ENCODE peak calls at places on chromosomes 4 and X, in seven cellular contexts. One of them, this sample, is unnamed.

GRCh38 chrX:25207803-25208202 is 192.0 kb upstream of the ARX start:
- DNase-seq in prostate gland: no peak
- DNase-seq in HCT116: no peak
- DNase-seq in sigmoid colon: no peak
- DNase-seq in spleen: no peak
- DNase-seq in GM12878: no peak
- DNase-seq in suprapubic skin: no peak
- DNase-seq in this sample: no peak

GRCh38 chr4:24774452-24774851 is 20.9 kb upstream of the SOD3 start:
- DNase-seq in GM12878: no peak
- DNase-seq in HCT116: no peak
- DNase-seq in suprapubic skin: no peak
- DNase-seq in prostate gland: no peak
- DNase-seq in spleen: no peak
- DNase-seq in sigmoid colon: no peak
- DNase-seq in this sample: no peak

GRCh38 chrX:15233416-15234015 is 36.4 kb downstream of the ASB9 start:
- DNase-seq in suprapubic skin: no peak
- DNase-seq in sigmoid colon: no peak
- DNase-seq in prostate gland: no peak
- DNase-seq in HCT116: no peak
- DNase-seq in GM12878: no peak
- DNase-seq in spleen: no peak
- DNase-seq in this sample: no peak

GRCh38 chrX:151871244-151871643 is 41.4 kb upstream of the MAGEA4 start:
- DNase-seq in GM12878: no peak
- DNase-seq in suprapubic skin: no peak
- DNase-seq in spleen: no peak
- DNase-seq in HCT116: peak
- DNase-seq in prostate gland: no peak
- DNase-seq in sigmoid colon: no peak
- DNase-seq in this sample: no peak

GRCh38 chrX:283115-283845 is 2.1 kb downstream of the PLCXD1 start:
- DNase-seq in HCT116: peak
- DNase-seq in spleen: peak
- DNase-seq in GM12878: peak
- DNase-seq in prostate gland: peak
- DNase-seq in sigmoid colon: peak
- DNase-seq in suprapubic skin: peak
- DNase-seq in this sample: peak

GRCh38 chr4:158302076-158302866 is 92.0 kb downstream of the TMEM144 start:
- DNase-seq in GM12878: no peak
- DNase-seq in suprapubic skin: no peak
- DNase-seq in sigmoid colon: no peak
- DNase-seq in spleen: no peak
- DNase-seq in prostate gland: no peak
- DNase-seq in HCT116: no peak
- DNase-seq in this sample: no peak

GRCh38 chrX:17744896-17745523 is 7.7 kb downstream of the SCML1 start:
- DNase-seq in suprapubic skin: no peak
- DNase-seq in HCT116: no peak
- DNase-seq in prostate gland: no peak
- DNase-seq in spleen: no peak
- DNase-seq in GM12878: no peak
- DNase-seq in sigmoid colon: no peak
- DNase-seq in this sample: no peak

GRCh38 chrX:101507986-101508385 is 22.7 kb downstream of the ARMCX4 start:
- DNase-seq in prostate gland: no peak
- DNase-seq in GM12878: no peak
- DNase-seq in spleen: no peak
- DNase-seq in suprapubic skin: no peak
- DNase-seq in HCT116: no peak
- DNase-seq in sigmoid colon: no peak
- DNase-seq in this sample: no peak

GRCh38 chr4:14524236-14524635 is 478.0 kb upstream of the CPEB2 start:
- DNase-seq in HCT116: no peak
- DNase-seq in spleen: no peak
- DNase-seq in prostate gland: no peak
- DNase-seq in GM12878: no peak
- DNase-seq in suprapubic skin: no peak
- DNase-seq in sigmoid colon: no peak
- DNase-seq in this sample: no peak

GRCh38 chrX:108582151-108582550 is 142.5 kb downstream of the COL4A5 start:
- DNase-seq in HCT116: no peak
- DNase-seq in prostate gland: no peak
- DNase-seq in suprapubic skin: no peak
- DNase-seq in sigmoid colon: no peak
- DNase-seq in GM12878: no peak
- DNase-seq in spleen: no peak
- DNase-seq in this sample: no peak

GRCh38 chr4:24404281-24404680 is 180.1 kb downstream of the DHX15 start:
- DNase-seq in suprapubic skin: no peak
- DNase-seq in HCT116: no peak
- DNase-seq in prostate gland: no peak
- DNase-seq in GM12878: no peak
- DNase-seq in sigmoid colon: no peak
- DNase-seq in spleen: no peak
- DNase-seq in this sample: no peak

GRCh38 chr4:57682275-57682674 is 572.1 kb upstream of the IGFBP7 start:
- DNase-seq in suprapubic skin: no peak
- DNase-seq in GM12878: no peak
- DNase-seq in spleen: no peak
- DNase-seq in HCT116: no peak
- DNase-seq in prostate gland: no peak
- DNase-seq in sigmoid colon: no peak
- DNase-seq in this sample: no peak

GRCh38 chr4:56400560-56400959 is 13.3 kb upstream of the AASDH start:
- DNase-seq in GM12878: no peak
- DNase-seq in prostate gland: no peak
- DNase-seq in HCT116: no peak
- DNase-seq in sigmoid colon: no peak
- DNase-seq in suprapubic skin: no peak
- DNase-seq in spleen: no peak
- DNase-seq in this sample: no peak

GRCh38 chr4:125198916-125199315 is 115.8 kb upstream of the FAT4 start:
- DNase-seq in spleen: no peak
- DNase-seq in GM12878: no peak
- DNase-seq in suprapubic skin: no peak
- DNase-seq in prostate gland: no peak
- DNase-seq in HCT116: no peak
- DNase-seq in sigmoid colon: no peak
- DNase-seq in this sample: no peak

GRCh38 chrX:133297284-133297683 is 79.1 kb upstream of the TFDP3 start:
- DNase-seq in GM12878: no peak
- DNase-seq in spleen: no peak
- DNase-seq in HCT116: no peak
- DNase-seq in suprapubic skin: no peak
- DNase-seq in prostate gland: no peak
- DNase-seq in sigmoid colon: no peak
- DNase-seq in this sample: no peak

GRCh38 chrX:120560405-120560841 is 339 bp downstream of the CUL4B start:
- DNase-seq in suprapubic skin: no peak
- DNase-seq in prostate gland: peak
- DNase-seq in sigmoid colon: peak
- DNase-seq in HCT116: no peak
- DNase-seq in spleen: peak
- DNase-seq in GM12878: no peak
- DNase-seq in this sample: peak

GRCh38 chrX:120561634-120562568 is 1.1 kb upstream of the CUL4B start:
- DNase-seq in spleen: no peak
- DNase-seq in GM12878: no peak
- DNase-seq in sigmoid colon: no peak
- DNase-seq in prostate gland: no peak
- DNase-seq in HCT116: no peak
- DNase-seq in suprapubic skin: no peak
- DNase-seq in this sample: no peak

GRCh38 chrX:120560842-120561633 is at the start of gene CUL4B:
- DNase-seq in suprapubic skin: peak
- DNase-seq in spleen: peak
- DNase-seq in prostate gland: peak
- DNase-seq in sigmoid colon: peak
- DNase-seq in GM12878: peak
- DNase-seq in HCT116: peak
- DNase-seq in this sample: peak

GRCh38 chrX:120562569-120562926 is 1.8 kb upstream of the CUL4B start:
- DNase-seq in sigmoid colon: no peak
- DNase-seq in HCT116: no peak
- DNase-seq in spleen: no peak
- DNase-seq in GM12878: no peak
- DNase-seq in prostate gland: no peak
- DNase-seq in suprapubic skin: no peak
- DNase-seq in this sample: no peak

DNA sequence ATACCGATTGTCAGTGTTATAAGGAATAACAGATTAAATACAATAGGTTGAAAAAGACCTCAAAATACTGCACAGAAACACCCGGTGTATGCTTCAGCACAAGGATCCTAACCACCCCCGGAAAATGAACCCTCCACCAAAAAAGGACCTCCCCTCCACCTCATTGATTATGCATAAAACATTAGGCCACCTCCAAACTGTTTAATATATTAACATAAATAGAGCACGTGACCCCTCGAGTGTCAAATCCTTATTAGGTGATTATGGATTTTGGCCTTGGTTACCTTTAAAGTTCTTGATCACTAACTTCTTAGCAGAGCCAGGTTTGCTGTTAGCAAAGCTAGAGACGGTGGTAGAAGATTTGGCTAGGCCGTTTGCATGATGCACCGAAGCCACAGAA is 963 bp downstream of the CUL4B start:
- DNase-seq in sigmoid colon: no peak
- DNase-seq in GM12878: no peak
- DNase-seq in HCT116: no peak
- DNase-seq in prostate gland: no peak
- DNase-seq in spleen: no peak
- DNase-seq in suprapubic skin: no peak
- DNase-seq in this sample: no peak
- H3K27ac ChIP-seq in sigmoid colon: peak
- H3K27ac ChIP-seq in GM12878: peak
- H3K27ac ChIP-seq in HCT116: peak
- H3K27ac ChIP-seq in prostate gland: peak
- H3K27ac ChIP-seq in spleen: peak
- H3K27ac ChIP-seq in suprapubic skin: peak
- H3K27ac ChIP-seq in this sample: peak

DNA sequence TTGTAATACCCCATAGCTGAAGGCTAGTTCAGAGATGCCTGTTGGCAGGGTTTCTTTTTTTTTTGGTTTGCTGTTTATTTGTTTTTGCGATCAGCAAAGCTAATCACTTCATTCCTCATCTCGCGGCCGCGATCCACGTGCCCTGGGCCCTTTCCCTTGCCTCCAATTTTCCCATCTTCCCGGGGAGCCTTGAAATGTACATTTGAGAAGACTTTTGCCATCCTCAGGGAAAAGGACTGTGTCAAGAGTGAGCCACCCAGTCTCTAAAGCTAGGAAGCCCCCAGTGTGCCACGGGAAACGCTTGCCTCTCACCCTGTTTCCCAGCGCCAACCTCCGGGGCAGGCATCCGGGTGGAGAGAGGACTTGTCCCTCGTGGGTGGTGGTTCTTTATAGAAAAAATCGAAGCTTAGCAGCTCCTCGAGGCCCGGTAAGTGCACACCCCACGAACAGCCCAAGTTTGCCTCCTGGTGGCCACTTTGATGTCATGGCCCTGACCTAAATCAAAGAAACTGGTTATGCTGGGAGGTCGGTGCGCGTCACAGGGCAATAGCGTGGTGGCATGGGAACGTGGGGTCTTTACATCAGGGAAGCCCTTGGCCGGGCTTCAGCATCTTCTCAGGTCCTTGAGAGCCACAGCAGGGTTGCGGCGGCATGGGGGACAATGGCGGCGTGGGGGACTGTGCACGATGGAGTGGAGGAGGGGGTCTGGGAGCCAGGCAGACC is 42.0 kb downstream of the MAP7D3 start:
- DNase-seq in sigmoid colon: peak
- DNase-seq in HCT116: no peak
- DNase-seq in suprapubic skin: peak
- DNase-seq in spleen: no peak
- DNase-seq in GM12878: no peak
- DNase-seq in prostate gland: no peak
- DNase-seq in this sample: peak
- TF ChIP-seq POLR2AphosphoS5 in sigmoid colon: peak
- TF ChIP-seq POLR2AphosphoS5 in HCT116: no peak
- TF ChIP-seq POLR2AphosphoS5 in suprapubic skin: no peak
- TF ChIP-seq POLR2AphosphoS5 in spleen: peak
- TF ChIP-seq POLR2AphosphoS5 in GM12878: no peak
- TF ChIP-seq POLR2AphosphoS5 in prostate gland: no peak
- TF ChIP-seq POLR2AphosphoS5 in this sample: no peak

GRCh38 chrX:21800344-21800770 is 39.1 kb upstream of the MBTPS2 start:
- DNase-seq in spleen: no peak
- DNase-seq in suprapubic skin: no peak
- DNase-seq in GM12878: no peak
- DNase-seq in prostate gland: peak
- DNase-seq in sigmoid colon: no peak
- DNase-seq in HCT116: no peak
- DNase-seq in this sample: no peak
- H3K27ac ChIP-seq in spleen: no peak
- H3K27ac ChIP-seq in suprapubic skin: no peak
- H3K27ac ChIP-seq in GM12878: no peak
- H3K27ac ChIP-seq in prostate gland: no peak
- H3K27ac ChIP-seq in sigmoid colon: peak
- H3K27ac ChIP-seq in HCT116: no peak
- H3K27ac ChIP-seq in this sample: no peak

GRCh38 chrX:48902135-48902534 is 4.4 kb downstream of the PQBP1 start:
- DNase-seq in suprapubic skin: no peak
- DNase-seq in sigmoid colon: no peak
- DNase-seq in prostate gland: no peak
- DNase-seq in spleen: peak
- DNase-seq in GM12878: no peak
- DNase-seq in HCT116: no peak
- DNase-seq in this sample: no peak

GRCh38 chrX:48903290-48903689 is 5.6 kb downstream of the PQBP1 start:
- DNase-seq in GM12878: no peak
- DNase-seq in sigmoid colon: no peak
- DNase-seq in suprapubic skin: no peak
- DNase-seq in spleen: no peak
- DNase-seq in HCT116: no peak
- DNase-seq in prostate gland: no peak
- DNase-seq in this sample: no peak

GRCh38 chrX:48901069-48901468 is 3.3 kb downstream of the PQBP1 start:
- DNase-seq in sigmoid colon: peak
- DNase-seq in spleen: peak
- DNase-seq in GM12878: no peak
- DNase-seq in HCT116: no peak
- DNase-seq in prostate gland: no peak
- DNase-seq in suprapubic skin: no peak
- DNase-seq in this sample: no peak

GRCh38 chrX:48904180-48904579 is 6.5 kb downstream of the PQBP1 start:
- DNase-seq in sigmoid colon: no peak
- DNase-seq in prostate gland: no peak
- DNase-seq in suprapubic skin: no peak
- DNase-seq in HCT116: no peak
- DNase-seq in GM12878: no peak
- DNase-seq in spleen: peak
- DNase-seq in this sample: no peak

DNA sequence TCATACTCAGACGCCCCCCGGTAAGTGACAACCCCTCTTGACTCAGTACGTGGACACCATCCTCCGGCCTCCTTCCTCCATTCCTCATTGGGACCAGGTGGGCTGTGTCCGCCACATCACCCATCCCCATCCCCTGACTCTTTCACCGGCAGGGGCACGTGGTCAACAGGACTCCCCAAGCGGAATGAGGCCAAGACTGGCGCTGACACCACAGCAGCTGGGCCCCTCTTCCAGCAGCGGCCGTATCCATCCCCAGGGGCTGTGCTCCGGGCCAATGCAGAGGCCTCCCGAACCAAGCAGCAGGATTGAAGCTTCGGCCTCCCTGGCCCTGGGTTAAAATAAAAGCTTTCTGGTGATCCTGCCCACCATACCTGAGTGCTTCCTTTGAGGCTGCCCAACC is 5.0 kb downstream of the PQBP1 start:
- DNase-seq in suprapubic skin: no peak
- DNase-seq in GM12878: no peak
- DNase-seq in sigmoid colon: no peak
- DNase-seq in spleen: no peak
- DNase-seq in HCT116: no peak
- DNase-seq in prostate gland: no peak
- DNase-seq in this sample: no peak
- TF ChIP-seq POLR2AphosphoS5 in suprapubic skin: no peak
- TF ChIP-seq POLR2AphosphoS5 in GM12878: no peak
- TF ChIP-seq POLR2AphosphoS5 in sigmoid colon: no peak
- TF ChIP-seq POLR2AphosphoS5 in spleen: no peak
- TF ChIP-seq POLR2AphosphoS5 in HCT116: no peak
- TF ChIP-seq POLR2AphosphoS5 in prostate gland: no peak
- TF ChIP-seq POLR2AphosphoS5 in this sample: no peak

This sample was measured in transverse colon.